ENCODE peak calls at places on chromosomes 4 and X, in four cellular contexts. One of them, this sample, is unnamed.

GRCh38 chr4:73603307-73603710 is 16.9 kb downstream of the RASSF6 start:
- DNase-seq in GM12878: no peak
- DNase-seq in K562: no peak
- DNase-seq in HepG2: peak
- DNase-seq in this sample: no peak

GRCh38 chr4:172919269-172919668 is 249.3 kb upstream of the GALNT7 start:
- DNase-seq in K562: no peak
- DNase-seq in HepG2: no peak
- DNase-seq in GM12878: no peak
- DNase-seq in this sample: no peak

GRCh38 chrX:2629316-2630168 is 61.6 kb upstream of the CD99 start:
- DNase-seq in GM12878: no peak
- DNase-seq in K562: peak
- DNase-seq in HepG2: peak
- DNase-seq in this sample: no peak

GRCh38 chrX:72309297-72310071 is 3.8 kb upstream of the CITED1 start:
- DNase-seq in K562: no peak
- DNase-seq in HepG2: no peak
- DNase-seq in GM12878: no peak
- DNase-seq in this sample: no peak

GRCh38 chr4:156749791-156750403 is 221.7 kb downstream of the PDGFC start:
- DNase-seq in K562: no peak
- DNase-seq in HepG2: no peak
- DNase-seq in GM12878: no peak
- DNase-seq in this sample: no peak

GRCh38 chrX:8743126-8743732 is 11.3 kb upstream of the ANOS1 start:
- DNase-seq in GM12878: no peak
- DNase-seq in K562: peak
- DNase-seq in HepG2: peak
- DNase-seq in this sample: no peak

GRCh38 chrX:153400146-153401132 is 711 bp downstream of the PNMA6E start:
- DNase-seq in HepG2: peak
- DNase-seq in K562: peak
- DNase-seq in GM12878: no peak
- DNase-seq in this sample: peak

GRCh38 chr4:76590847-76591281 is 155.8 kb downstream of the SHROOM3 start:
- DNase-seq in GM12878: no peak
- DNase-seq in K562: no peak
- DNase-seq in HepG2: no peak
- DNase-seq in this sample: no peak

GRCh38 chr4:126592088-126592487 is 1040.7 kb upstream of the INTU start:
- DNase-seq in HepG2: no peak
- DNase-seq in K562: no peak
- DNase-seq in GM12878: no peak
- DNase-seq in this sample: no peak

GRCh38 chr4:86496094-86497060 is 97.7 kb upstream of the PTPN13 start:
- DNase-seq in HepG2: no peak
- DNase-seq in GM12878: no peak
- DNase-seq in K562: peak
- DNase-seq in this sample: peak
- TF ChIP-seq RAD21 in HepG2: no peak
- TF ChIP-seq RAD21 in GM12878: peak
- TF ChIP-seq RAD21 in K562: peak
- TF ChIP-seq RAD21 in this sample: peak

GRCh38 chr4:69096111-69096656 is at the start of gene UGT2B7:
- DNase-seq in GM12878: no peak
- DNase-seq in HepG2: peak
- DNase-seq in K562: no peak
- DNase-seq in this sample: no peak
- TF ChIP-seq REST in GM12878: no peak
- TF ChIP-seq REST in HepG2: peak
- TF ChIP-seq REST in K562: no peak
- TF ChIP-seq REST in this sample: no peak

GRCh38 chr4:148052448-148052847 is 320.6 kb downstream of the ARHGAP10 start:
- DNase-seq in GM12878: no peak
- DNase-seq in HepG2: no peak
- DNase-seq in K562: no peak
- DNase-seq in this sample: no peak
- TF ChIP-seq ZNF274 in GM12878: no peak
- TF ChIP-seq ZNF274 in HepG2: no peak
- TF ChIP-seq ZNF274 in K562: no peak
- TF ChIP-seq ZNF274 in this sample: no peak

GRCh38 chr4:117773067-117773946 is 261.0 kb upstream of the NDST3 start:
- DNase-seq in HepG2: no peak
- DNase-seq in K562: no peak
- DNase-seq in GM12878: no peak
- DNase-seq in this sample: no peak

GRCh38 chr4:117783716-117784115 is 250.6 kb upstream of the NDST3 start:
- DNase-seq in GM12878: no peak
- DNase-seq in HepG2: no peak
- DNase-seq in K562: no peak
- DNase-seq in this sample: no peak

GRCh38 chr4:117771647-117772337 is 262.5 kb upstream of the NDST3 start:
- DNase-seq in K562: no peak
- DNase-seq in HepG2: no peak
- DNase-seq in GM12878: no peak
- DNase-seq in this sample: peak

DNA sequence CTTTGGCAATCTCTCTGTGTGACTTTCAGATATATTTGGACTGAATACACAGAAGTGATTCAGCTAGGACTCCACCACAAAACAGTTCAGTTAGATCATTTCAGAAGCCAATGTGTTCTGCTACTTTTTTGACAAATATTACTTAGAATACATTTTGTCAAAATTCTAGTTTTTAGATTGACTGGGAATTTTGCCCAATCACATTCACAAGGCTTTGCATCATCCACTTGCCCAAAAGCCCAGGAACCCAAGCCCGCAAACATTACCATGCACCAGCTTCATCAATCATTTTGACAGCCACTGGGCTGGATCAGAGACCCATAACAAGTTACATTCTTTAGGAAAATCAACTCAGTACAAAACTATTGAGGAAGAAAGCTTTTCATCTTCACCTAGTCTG is 256.6 kb upstream of the NDST3 start:
- DNase-seq in HepG2: no peak
- DNase-seq in GM12878: no peak
- DNase-seq in K562: no peak
- DNase-seq in this sample: no peak
- TF ChIP-seq RAD21 in HepG2: no peak
- TF ChIP-seq RAD21 in GM12878: no peak
- TF ChIP-seq RAD21 in K562: no peak
- TF ChIP-seq RAD21 in this sample: no peak

GRCh38 chr4:57437649-57438048 is 327.5 kb upstream of the IGFBP7 start:
- DNase-seq in HepG2: no peak
- DNase-seq in K562: no peak
- DNase-seq in GM12878: no peak
- DNase-seq in this sample: no peak
- TF ChIP-seq REST in HepG2: peak
- TF ChIP-seq REST in K562: no peak
- TF ChIP-seq REST in GM12878: peak
- TF ChIP-seq REST in this sample: no peak

DNA sequence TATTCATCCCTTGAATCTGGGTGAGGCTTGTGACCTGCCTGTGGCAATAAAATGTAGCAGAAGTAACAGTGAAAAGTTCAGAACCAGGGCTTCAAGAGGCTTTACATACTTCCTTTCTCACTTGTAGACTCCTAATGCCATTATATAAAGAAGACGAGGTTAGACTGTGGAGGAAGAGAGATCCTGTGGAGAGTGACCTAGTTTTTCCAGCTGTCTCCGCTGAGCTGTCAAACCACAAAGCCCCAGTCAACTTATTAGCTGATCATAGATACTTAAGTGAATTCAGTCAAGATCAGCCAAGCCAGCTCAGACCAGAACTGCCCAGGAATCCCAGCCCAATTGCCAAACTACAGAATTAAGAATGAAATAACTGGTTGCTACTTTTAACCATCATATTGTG is 80.9 kb upstream of the KLF3 start:
- DNase-seq in HepG2: no peak
- DNase-seq in K562: no peak
- DNase-seq in GM12878: no peak
- DNase-seq in this sample: no peak
- TF ChIP-seq ZNF274 in HepG2: no peak
- TF ChIP-seq ZNF274 in K562: no peak
- TF ChIP-seq ZNF274 in GM12878: no peak
- TF ChIP-seq ZNF274 in this sample: no peak

DNA sequence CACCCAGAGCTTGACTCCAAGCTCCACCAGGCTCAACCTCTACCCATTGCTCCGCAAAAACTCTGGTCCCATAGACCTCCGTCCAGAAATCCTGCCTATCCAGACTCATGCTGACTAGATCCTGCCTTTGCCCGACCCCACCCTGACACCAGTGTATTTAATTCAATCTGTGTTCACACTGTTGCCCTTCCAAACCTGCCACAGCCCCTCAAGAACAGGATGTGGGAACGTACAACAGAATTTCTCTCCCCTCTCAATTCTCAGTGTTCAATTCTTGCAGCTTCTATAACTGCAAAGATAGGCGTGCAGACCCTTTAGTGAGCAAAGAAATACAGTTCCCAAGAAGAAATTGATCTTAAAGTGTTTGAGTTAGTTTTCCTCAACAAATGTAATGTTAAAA is 154.2 kb upstream of the FRG1 start:
- DNase-seq in GM12878: no peak
- DNase-seq in HepG2: no peak
- DNase-seq in K562: no peak
- DNase-seq in this sample: no peak
- TF ChIP-seq RAD21 in GM12878: no peak
- TF ChIP-seq RAD21 in HepG2: no peak
- TF ChIP-seq RAD21 in K562: no peak
- TF ChIP-seq RAD21 in this sample: no peak

This sample was measured in HCT116.